ENCODE peak calls at places on chromosomes 11 and 22, in eight cellular contexts. V, M, R, B, U, I, H and P are unnamed samples.

GRCh38 chr11:63998558-63999348 is 12.5 kb downstream of the OTUB1 start:
- DNase-seq in V (no peak), M (no peak), R (no peak), B (no peak), U (no peak), I (no peak), H (no peak), P (no peak)

GRCh38 chr22:25353516-25354445 is 134.3 kb downstream of the CRYBB2 start:
- DNase-seq in V (no peak), M (no peak), R (no peak), B (no peak), U (peak), I (no peak), H (no peak), P (no peak)

GRCh38 chr22:42330170-42330569 is 59.7 kb upstream of the TCF20 start:
- DNase-seq in V (no peak), M (no peak), R (no peak), B (no peak), U (no peak), I (no peak), H (no peak), P (no peak)

GRCh38 chr22:38788417-38788816 is 5.5 kb downstream of the DNAL4 start:
- DNase-seq in V (peak), M (peak), R (peak), B (peak), U (no peak), I (peak), H (no peak), P (peak)

GRCh38 chr22:36439481-36440271 is 41.8 kb downstream of the TXN2 start:
- DNase-seq in V (peak), M (peak), R (peak), B (no peak), U (peak), I (peak), H (no peak), P (peak)

GRCh38 chr11:58805065-58805464 is 39.4 kb downstream of the GLYATL2 start:
- DNase-seq in V (peak), M (peak), R (no peak), B (no peak), U (no peak), I (no peak), H (no peak), P (peak)

GRCh38 chr11:118621898-118622375 is 14.5 kb downstream of the PHLDB1 start:
- DNase-seq in V (no peak), M (no peak), R (no peak), B (no peak), U (peak), I (no peak), H (no peak), P (no peak)

GRCh38 chr22:49717322-49717919 is 110.3 kb downstream of the BRD1 start:
- DNase-seq in V (no peak), M (no peak), R (no peak), B (no peak), U (no peak), I (no peak), H (no peak), P (no peak)

GRCh38 chr11:3050386-3051325 is 6.6 kb downstream of the CARS1 start:
- DNase-seq in V (no peak), M (no peak), R (no peak), B (no peak), U (peak), I (no peak), H (no peak), P (no peak)

GRCh38 chr11:13215157-13215556 is 62.4 kb upstream of the BMAL1 start:
- DNase-seq in V (peak), M (peak), R (no peak), B (no peak), U (no peak), I (peak), H (no peak), P (peak)

GRCh38 chr11:12149672-12150225 is 39.4 kb downstream of the MICAL2 start:
- DNase-seq in V (no peak), M (peak), R (peak), B (no peak), U (no peak), I (no peak), H (no peak), P (no peak)

GRCh38 chr11:61023086-61024035 is 51.9 kb downstream of the CD6 start:
- DNase-seq in V (no peak), M (no peak), R (no peak), B (no peak), U (no peak), I (no peak), H (peak), P (no peak)

GRCh38 chr11:59706518-59707285 is 6.9 kb downstream of the OR10V1 start:
- DNase-seq in V (peak), M (peak), R (peak), B (no peak), U (no peak), I (peak), H (no peak), P (peak)

GRCh38 chr11:62708423-62709261 is 1.2 kb downstream of the GNG3 start:
- DNase-seq in V (no peak), M (no peak), R (no peak), B (no peak), U (peak), I (no peak), H (peak), P (no peak)

GRCh38 chr11:108906826-108907225 is 242.0 kb downstream of the DDX10 start:
- DNase-seq in V (peak), M (peak), R (no peak), B (no peak), U (no peak), I (no peak), H (no peak), P (no peak)

GRCh38 chr11:112889446-112889845 is 71.8 kb upstream of the NCAM1 start:
- DNase-seq in V (no peak), M (no peak), R (no peak), B (no peak), U (no peak), I (no peak), H (no peak), P (no peak)

GRCh38 chr11:120254788-120255518 is 15.0 kb downstream of the POU2F3 start:
- DNase-seq in V (no peak), M (no peak), R (no peak), B (no peak), U (no peak), I (no peak), H (no peak), P (no peak)

GRCh38 chr22:37283393-37283937 is 1.2 kb downstream of the CYTH4 start:
- DNase-seq in V (no peak), M (no peak), R (no peak), B (no peak), U (no peak), I (no peak), H (no peak), P (no peak)

GRCh38 chr22:44840611-44841322 is 88.4 kb downstream of the ARHGAP8 start:
- DNase-seq in V (no peak), M (no peak), R (no peak), B (no peak), U (no peak), I (no peak), H (no peak), P (no peak)

GRCh38 chr11:120511804-120512726 is 517 bp downstream of the GRIK4 start:
- DNase-seq in V (no peak), M (no peak), R (no peak), B (no peak), U (peak), I (no peak), H (no peak), P (no peak)

GRCh38 chr22:42418811-42419243 is 13.4 kb downstream of the NFAM1 start:
- DNase-seq in V (no peak), M (no peak), R (peak), B (no peak), U (no peak), I (no peak), H (no peak), P (no peak)

GRCh38 chr22:26318975-26319374 is 110.1 kb upstream of the ASPHD2 start:
- DNase-seq in V (no peak), M (no peak), R (no peak), B (no peak), U (no peak), I (no peak), H (no peak), P (peak)

GRCh38 chr11:118359295-118359958 is at the start of gene UBE4A:
- DNase-seq in V (peak), M (peak), R (peak), B (peak), U (peak), I (peak), H (peak), P (peak)

GRCh38 chr11:128889657-128890213 is 1.4 kb upstream of the KCNJ5 start:
- DNase-seq in V (no peak), M (no peak), R (no peak), B (no peak), U (no peak), I (no peak), H (no peak), P (no peak)

GRCh38 chr22:43993072-43993760 is 30.9 kb upstream of the PARVB start:
- DNase-seq in V (peak), M (peak), R (peak), B (peak), U (peak), I (no peak), H (peak), P (no peak)

GRCh38 chr22:31091106-31091975 is 10.2 kb downstream of the SMTN start:
- DNase-seq in V (no peak), M (no peak), R (no peak), B (no peak), U (peak), I (no peak), H (no peak), P (no peak)

GRCh38 chr22:31090217-31091085 is 9.3 kb downstream of the SMTN start:
- DNase-seq in V (no peak), M (no peak), R (no peak), B (no peak), U (no peak), I (no peak), H (no peak), P (no peak)

GRCh38 chr22:31093956-31094622 is 13.0 kb downstream of the SMTN start:
- DNase-seq in V (no peak), M (no peak), R (no peak), B (no peak), U (peak), I (no peak), H (no peak), P (no peak)

GRCh38 chr22:31093090-31093850 is 12.2 kb downstream of the SMTN start:
- DNase-seq in V (no peak), M (no peak), R (no peak), B (no peak), U (peak), I (no peak), H (no peak), P (no peak)

DNA sequence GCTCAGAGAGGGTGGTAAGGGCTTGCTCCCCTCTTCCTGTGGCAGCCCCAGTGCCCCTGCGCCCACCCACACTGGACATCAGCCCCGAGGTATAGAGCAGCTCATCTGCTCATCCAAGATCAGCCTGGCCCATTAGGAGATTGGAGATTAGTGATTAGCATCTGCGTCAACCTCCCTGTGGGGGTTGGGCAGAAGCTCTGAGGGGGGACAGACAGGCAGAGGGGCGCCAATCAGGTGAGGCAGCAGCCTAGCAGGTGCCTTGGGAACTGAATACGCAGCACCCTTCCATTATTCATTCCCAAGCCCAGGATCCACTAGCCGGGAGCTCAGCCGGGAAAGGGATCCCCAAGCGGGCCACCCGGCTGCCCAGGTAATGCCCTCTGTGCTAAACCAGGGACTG is 11.0 kb downstream of the SMTN start:
- DNase-seq in V (no peak), M (no peak), R (no peak), B (no peak), U (no peak), I (no peak), H (no peak), P (no peak)
- TF ChIP-seq CTCF in V (no peak), M (no peak), R (no peak), B (no peak), U (no peak), I (no peak), H (no peak), P (no peak)

GRCh38 chr11:35324183-35324582 is 95.2 kb downstream of the SLC1A2 start:
- DNase-seq in V (no peak), M (no peak), R (no peak), B (no peak), U (no peak), I (no peak), H (no peak), P (no peak)
- H3K4me3 ChIP-seq in V (no peak), M (no peak), R (no peak), B (no peak), U (no peak), I (no peak), H (no peak), P (no peak)

GRCh38 chr22:21727159-21727558 is 8.4 kb downstream of the YPEL1 start:
- DNase-seq in V (no peak), M (no peak), R (no peak), B (no peak), U (no peak), I (no peak), H (no peak), P (no peak)

GRCh38 chr22:21727768-21728167 is 7.8 kb downstream of the YPEL1 start:
- DNase-seq in V (no peak), M (no peak), R (no peak), B (no peak), U (no peak), I (no peak), H (no peak), P (no peak)

GRCh38 chr22:21728270-21728669 is 7.3 kb downstream of the YPEL1 start:
- DNase-seq in V (no peak), M (no peak), R (no peak), B (no peak), U (no peak), I (no peak), H (no peak), P (no peak)

GRCh38 chr22:21725956-21726649 is 9.5 kb downstream of the YPEL1 start:
- DNase-seq in V (no peak), M (no peak), R (no peak), B (no peak), U (no peak), I (no peak), H (no peak), P (no peak)

GRCh38 chr22:21726650-21727049 is 8.9 kb downstream of the YPEL1 start:
- DNase-seq in V (no peak), M (no peak), R (no peak), B (no peak), U (no peak), I (no peak), H (no peak), P (no peak)
- TF ChIP-seq CTCF in V (no peak), M (no peak), R (no peak), B (no peak), U (no peak), I (peak), H (peak), P (peak)

GRCh38 chr11:130781906-130782305 is 134.4 kb downstream of the SNX19 start:
- DNase-seq in V (peak), M (peak), R (no peak), B (no peak), U (no peak), I (no peak), H (no peak), P (no peak)

GRCh38 chr11:130779943-130780342 is 136.3 kb downstream of the SNX19 start:
- DNase-seq in V (no peak), M (no peak), R (no peak), B (no peak), U (no peak), I (no peak), H (no peak), P (no peak)

GRCh38 chr11:130783322-130783721 is 133.0 kb downstream of the SNX19 start:
- DNase-seq in V (no peak), M (no peak), R (no peak), B (no peak), U (no peak), I (no peak), H (no peak), P (no peak)

GRCh38 chr11:130780437-130780836 is 135.8 kb downstream of the SNX19 start:
- DNase-seq in V (no peak), M (no peak), R (no peak), B (no peak), U (no peak), I (no peak), H (no peak), P (no peak)

DNA sequence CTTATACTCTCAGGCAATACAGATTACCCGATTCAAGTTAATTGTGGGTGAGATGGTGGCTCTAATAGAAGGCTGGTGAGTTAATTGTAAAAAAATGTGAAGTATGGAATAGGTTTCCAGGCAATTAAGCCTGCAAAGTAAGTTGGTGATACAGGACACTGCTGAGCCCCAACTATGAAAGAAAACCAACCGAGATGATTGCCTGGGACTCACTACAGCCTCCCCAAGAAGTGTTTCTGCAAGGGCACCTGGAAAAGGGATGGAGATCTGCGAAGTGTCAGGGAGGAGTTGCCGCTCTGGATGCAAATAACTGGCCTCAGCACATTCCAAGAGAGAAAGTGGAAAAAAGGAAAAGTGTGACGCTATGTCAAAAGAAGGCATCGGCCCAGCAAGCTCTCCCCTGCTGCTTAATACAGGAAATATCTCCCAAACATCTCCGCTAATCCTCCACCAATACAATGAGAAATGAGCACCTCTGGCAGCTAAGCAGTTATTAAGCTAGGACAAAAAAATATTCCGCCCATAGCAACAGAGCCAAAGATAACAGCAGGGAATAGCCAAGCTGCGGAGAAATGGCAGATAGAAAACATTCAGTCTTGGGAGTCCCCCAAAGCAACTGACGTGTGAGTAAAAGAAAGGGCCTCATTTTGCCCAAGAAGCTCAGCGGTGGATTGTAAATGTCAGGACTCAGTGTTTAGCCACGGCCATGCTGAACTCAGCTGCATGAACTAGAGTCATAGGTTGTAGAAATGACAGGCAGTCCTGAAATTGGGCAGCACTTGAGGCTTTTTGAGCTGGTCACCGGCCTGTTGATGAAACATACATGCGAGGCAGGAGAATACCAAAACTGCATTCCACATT is 133.7 kb downstream of the SNX19 start:
- DNase-seq in V (peak), M (peak), R (peak), B (no peak), U (no peak), I (peak), H (no peak), P (no peak)
- H3K4me3 ChIP-seq in V (no peak), M (no peak), R (no peak), B (no peak), U (no peak), I (peak), H (no peak), P (no peak)

GRCh38 chr11:116733959-116734517 is 38.7 kb downstream of the BUD13 start:
- DNase-seq in V (no peak), M (no peak), R (no peak), B (no peak), U (no peak), I (no peak), H (no peak), P (no peak)

GRCh38 chr11:116732740-116733385 is 39.9 kb downstream of the BUD13 start:
- DNase-seq in V (peak), M (peak), R (peak), B (peak), U (peak), I (no peak), H (peak), P (no peak)

GRCh38 chr11:116733386-116733755 is 39.4 kb downstream of the BUD13 start:
- DNase-seq in V (no peak), M (no peak), R (no peak), B (no peak), U (no peak), I (no peak), H (no peak), P (no peak)

GRCh38 chr11:116738975-116739374 is 33.8 kb downstream of the BUD13 start:
- DNase-seq in V (no peak), M (no peak), R (no peak), B (no peak), U (no peak), I (no peak), H (no peak), P (no peak)

DNA sequence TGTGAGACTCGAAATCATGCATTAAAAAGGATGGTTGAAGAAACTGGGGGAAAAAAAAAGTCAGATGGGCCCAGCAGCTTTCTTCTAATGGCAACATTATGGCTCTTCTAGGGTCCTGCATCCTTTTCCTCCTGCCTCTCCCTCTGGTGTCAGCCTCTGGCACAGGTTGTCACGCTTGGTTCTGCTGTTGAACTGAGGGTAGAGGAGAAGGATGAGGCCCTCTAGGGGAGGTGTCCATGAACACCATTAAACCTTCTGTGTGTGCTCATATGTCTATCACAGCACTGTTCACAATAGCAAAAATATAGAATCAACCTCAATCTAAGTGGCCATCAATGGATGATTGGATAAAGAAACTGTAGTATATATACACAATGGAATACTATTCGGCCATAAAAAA is 36.0 kb downstream of the BUD13 start:
- DNase-seq in V (no peak), M (no peak), R (no peak), B (no peak), U (no peak), I (no peak), H (no peak), P (no peak)
- TF ChIP-seq CTCF in V (no peak), M (no peak), R (no peak), B (no peak), U (no peak), I (no peak), H (no peak), P (no peak)

GRCh38 chr11:65488273-65489058 is 10.4 kb upstream of the MALAT1 start:
- DNase-seq in V (peak), M (peak), R (peak), B (no peak), U (peak), I (no peak), H (no peak), P (no peak)
- H3K4me3 ChIP-seq in V (no peak), M (no peak), R (no peak), B (no peak), U (peak), I (peak), H (no peak), P (peak)

GRCh38 chr11:8266246-8267241 is 2.9 kb upstream of the LMO1 start:
- DNase-seq in V (no peak), M (no peak), R (no peak), B (no peak), U (no peak), I (no peak), H (no peak), P (no peak)

GRCh38 chr11:8267831-8268529 is 4.3 kb upstream of the LMO1 start:
- DNase-seq in V (no peak), M (no peak), R (peak), B (no peak), U (peak), I (no peak), H (no peak), P (no peak)

GRCh38 chr11:8267280-8267679 is 3.6 kb upstream of the LMO1 start:
- DNase-seq in V (no peak), M (no peak), R (no peak), B (no peak), U (no peak), I (no peak), H (no peak), P (no peak)

GRCh38 chr11:8263769-8264410 is at the start of gene LMO1:
- DNase-seq in V (peak), M (peak), R (peak), B (peak), U (peak), I (no peak), H (peak), P (no peak)

GRCh38 chr11:8265681-8266241 is 2.1 kb upstream of the LMO1 start:
- DNase-seq in V (no peak), M (no peak), R (peak), B (no peak), U (no peak), I (no peak), H (no peak), P (no peak)
- TF ChIP-seq CTCF in V (peak), M (no peak), R (peak), B (no peak), U (no peak), I (peak), H (no peak), P (no peak)